ENCODE peak calls at places on chromosomes 7 and 10, in five cellular contexts. Z is H1, C is K562, V is HepG2, P is GM12878. B is an unnamed sample.

GRCh38 chr10:60176900-60177299 is 212.8 kb downstream of the ANK3 start:
- DNase-seq in C (no peak), V (no peak), P (no peak), Z (no peak), B (no peak)

GRCh38 chr7:106277976-106278375 is 6.8 kb downstream of the NAMPT start:
- DNase-seq in C (no peak), Z (no peak), V (no peak), P (no peak), B (no peak)

GRCh38 chr7:55441668-55442305 is 76.7 kb downstream of the LANCL2 start:
- DNase-seq in Z (no peak), P (no peak), V (no peak), C (no peak), B (no peak)

GRCh38 chr7:7529328-7529727 is 6.3 kb downstream of the COL28A1 start:
- DNase-seq in Z (no peak), C (no peak), P (no peak), V (no peak), B (no peak)

GRCh38 chr10:119337796-119338432 is 130.5 kb downstream of the GRK5 start:
- DNase-seq in C (no peak), V (no peak), Z (no peak), P (no peak), B (no peak)

GRCh38 chr7:159031750-159032149 is 112.9 kb downstream of the VIPR2 start:
- DNase-seq in Z (no peak), P (no peak), V (no peak), C (no peak), B (no peak)

GRCh38 chr7:94888542-94888941 is 18.9 kb upstream of the PPP1R9A start:
- DNase-seq in C (no peak), Z (no peak), P (no peak), V (peak), B (peak)

GRCh38 chr7:156480671-156481070 is 159.9 kb upstream of the RNF32 start:
- DNase-seq in V (no peak), C (no peak), Z (no peak), P (no peak), B (no peak)

GRCh38 chr7:157693521-157694388 is 357.0 kb downstream of the DNAJB6 start:
- DNase-seq in C (no peak), P (no peak), Z (no peak), V (no peak), B (no peak)

GRCh38 chr7:134403062-134403461 is 55.8 kb downstream of the AKR1B1 start:
- DNase-seq in P (no peak), C (no peak), Z (no peak), V (no peak), B (no peak)

GRCh38 chr10:114359041-114359952 is 45.0 kb downstream of the AFAP1L2 start:
- DNase-seq in Z (no peak), P (no peak), C (no peak), V (no peak), B (no peak)

GRCh38 chr7:122412441-122412840 is 107.9 kb upstream of the FEZF1 start:
- DNase-seq in P (no peak), Z (no peak), V (no peak), C (no peak), B (no peak)

DNA sequence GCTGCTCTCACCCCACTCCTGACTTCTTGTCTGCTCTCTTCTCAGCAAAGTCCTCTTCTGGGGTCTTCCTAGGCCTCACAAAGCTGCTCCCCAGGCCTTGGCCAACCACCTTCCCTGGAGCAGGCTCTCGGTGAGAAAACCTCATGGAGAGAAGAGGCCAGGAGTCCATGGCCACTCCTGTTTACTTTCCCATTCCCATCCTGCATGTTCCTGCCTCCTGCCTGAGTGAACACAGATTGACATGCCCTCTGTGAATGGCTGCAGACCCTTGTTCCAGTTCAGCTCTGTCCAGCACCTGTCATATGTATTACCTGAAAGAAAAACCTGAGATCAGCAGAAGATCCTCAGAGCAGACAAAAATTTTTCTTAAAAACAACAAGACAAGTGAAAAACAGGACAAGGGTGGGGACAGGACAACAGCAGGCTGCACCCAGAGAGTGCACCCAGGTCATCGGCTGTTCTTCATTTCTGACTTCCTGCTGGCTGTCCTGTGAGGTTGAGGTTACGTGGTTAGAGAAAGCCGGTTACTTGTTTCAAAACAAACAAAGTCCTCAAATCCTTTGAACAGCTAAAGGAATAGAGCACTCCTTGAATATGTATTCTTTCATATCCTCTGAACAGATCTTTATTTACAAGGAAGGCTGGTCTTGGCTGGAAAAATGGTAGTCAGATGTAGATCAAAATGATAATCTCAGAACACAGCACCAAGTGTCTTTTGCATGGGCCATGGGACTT is 34.0 kb upstream of the DLD start:
- DNase-seq in Z (no peak), P (no peak), V (peak), C (no peak), B (no peak)
- TF ChIP-seq ATF3 in Z (no peak), P (no peak), V (no peak), C (no peak), B (no peak)

GRCh38 chr7:111049971-111050680 is 40.8 kb upstream of the LRRN3 start:
- DNase-seq in V (no peak), C (no peak), Z (no peak), P (no peak), B (no peak)
- TF ChIP-seq ZNF274 in V (no peak), C (no peak), Z (no peak), P (no peak), B (no peak)

DNA sequence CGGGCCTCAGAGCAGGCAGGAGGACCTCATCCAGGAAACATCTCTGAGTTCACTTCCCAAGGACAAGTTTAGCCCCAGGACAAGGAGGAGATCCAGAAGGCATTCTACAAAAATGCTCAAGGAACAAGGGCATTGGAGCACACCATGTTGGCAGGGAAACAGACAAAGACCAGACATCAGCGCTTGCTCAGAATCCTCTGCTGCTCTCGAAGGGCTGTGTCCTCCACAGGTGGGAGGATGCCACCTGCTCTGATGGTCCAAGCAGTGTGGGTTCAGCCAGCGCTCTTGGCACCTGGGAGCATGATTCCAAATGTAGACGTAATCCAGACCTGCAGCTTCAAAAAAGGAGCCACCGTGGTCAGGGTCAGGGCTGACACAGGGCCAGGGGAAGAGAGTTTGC is 160.7 kb downstream of the DPP6 start:
- DNase-seq in C (no peak), Z (no peak), P (no peak), V (no peak), B (no peak)
- TF ChIP-seq ATF3 in C (no peak), Z (no peak), P (no peak), V (no peak), B (no peak)

DNA sequence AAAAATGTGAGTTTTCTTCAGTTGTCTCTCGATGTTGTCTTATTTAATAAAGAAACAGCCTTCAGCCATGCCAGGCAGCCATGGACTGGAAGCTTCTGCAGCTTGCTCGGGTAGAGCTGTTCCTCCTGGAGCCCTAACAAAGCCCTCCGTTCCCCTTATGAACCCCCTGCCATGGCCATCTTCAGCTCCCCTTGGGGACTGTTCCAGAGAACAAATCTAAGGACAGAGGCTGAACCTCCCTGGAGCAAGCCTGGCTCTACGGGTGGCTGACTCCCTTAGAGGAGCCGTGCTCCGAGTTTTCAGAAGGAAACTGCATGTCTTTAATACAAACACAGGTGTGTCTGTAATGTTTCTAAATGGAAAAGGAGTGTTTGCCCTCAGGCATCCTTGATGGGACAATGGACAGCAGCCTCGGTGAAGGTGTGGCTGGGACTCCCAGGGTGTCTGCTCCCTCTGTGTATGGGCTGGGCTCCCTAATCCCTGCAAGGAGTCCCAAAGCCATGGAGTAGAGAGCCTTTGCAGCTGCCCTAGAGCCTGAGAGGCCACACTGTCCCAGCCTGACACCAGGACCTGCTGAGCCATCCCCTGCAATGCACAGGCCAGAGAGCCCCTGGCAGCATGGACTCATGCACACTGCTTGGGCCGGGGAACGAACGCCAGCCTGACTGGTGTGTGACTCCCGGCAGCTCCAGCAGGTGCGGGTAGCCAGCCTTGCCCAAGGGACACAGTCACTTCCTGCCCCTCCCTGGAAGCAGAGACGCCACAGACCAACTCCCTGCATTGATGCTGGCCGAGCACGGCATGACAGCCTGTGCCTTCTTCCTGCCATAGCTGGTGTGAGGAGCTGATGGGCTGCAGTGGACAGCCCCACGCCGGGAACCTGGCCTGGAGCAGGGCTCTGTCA is 381.8 kb downstream of the TCERG1L start:
- DNase-seq in P (no peak), C (no peak), Z (no peak), V (no peak), B (no peak)
- TF ChIP-seq ZNF274 in P (no peak), C (no peak), Z (no peak), V (no peak), B (no peak)

GRCh38 chr7:11193131-11193867 is 219.6 kb downstream of the PHF14 start:
- DNase-seq in Z (peak), C (no peak), V (peak), P (no peak), B (no peak)
- TF ChIP-seq ATF3 in Z (no peak), C (no peak), V (no peak), P (no peak), B (no peak)

GRCh38 chr10:71081912-71082311 is 130.5 kb upstream of the UNC5B start:
- DNase-seq in V (no peak), P (no peak), C (no peak), Z (no peak), B (no peak)
- TF ChIP-seq ZNF274 in V (no peak), P (no peak), C (no peak), Z (no peak), B (no peak)

GRCh38 chr10:107889101-107889500 is 724.6 kb upstream of the SORCS1 start:
- DNase-seq in C (no peak), P (no peak), V (no peak), Z (no peak), B (no peak)
- TF ChIP-seq ATF3 in C (no peak), P (no peak), V (no peak), Z (no peak), B (no peak)

GRCh38 chr7:16986775-16987174 is 105.0 kb upstream of the AGR3 start:
- DNase-seq in V (no peak), P (no peak), Z (no peak), C (no peak), B (no peak)

GRCh38 chr7:16993543-16993942 is 111.8 kb upstream of the AGR3 start:
- DNase-seq in V (no peak), P (no peak), C (no peak), Z (no peak), B (no peak)

GRCh38 chr7:16991551-16991950 is 109.8 kb upstream of the AGR3 start:
- DNase-seq in V (peak), C (no peak), Z (no peak), P (no peak), B (no peak)

GRCh38 chr7:16985621-16986020 is 103.8 kb upstream of the AGR3 start:
- DNase-seq in C (no peak), V (no peak), Z (no peak), P (no peak), B (no peak)

DNA sequence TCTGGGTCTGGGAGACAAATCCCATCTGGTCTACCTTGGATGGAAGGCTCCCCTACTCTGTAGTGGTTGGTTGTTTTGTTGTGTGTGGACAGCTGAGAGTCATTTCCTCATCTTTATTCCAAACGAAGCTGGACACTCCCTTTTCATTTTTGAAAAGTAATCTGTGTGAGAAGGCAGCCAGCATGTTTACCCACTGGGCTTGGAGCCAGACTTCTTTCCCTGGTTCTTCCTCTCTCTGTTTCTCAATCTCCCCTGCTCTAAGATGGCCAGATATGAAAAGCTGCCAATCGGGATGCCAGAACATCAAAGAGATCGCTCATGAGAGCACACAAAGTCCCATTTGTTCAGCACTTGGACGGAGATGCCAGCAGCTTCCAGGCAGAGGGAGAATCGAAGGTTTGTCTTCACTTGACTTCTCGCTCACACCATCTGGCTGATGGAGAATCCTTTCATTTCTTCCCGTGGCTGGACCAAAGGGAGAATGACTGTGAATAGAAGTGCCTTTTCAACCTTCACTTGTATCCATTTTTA is 108.2 kb upstream of the AGR3 start:
- DNase-seq in Z (no peak), P (no peak), C (no peak), V (peak), B (peak)
- TF ChIP-seq ZNF274 in Z (no peak), P (no peak), C (no peak), V (no peak), B (no peak)